ENCODE peak calls at places on chromosome 10, in seven cellular contexts. N is OCI-LY7; K is tibial nerve; H is tibial artery; S is CD8-positive, alpha-beta T cell; O is AG09309; F is kidney. W is an unnamed sample.

GRCh38 chr10:29377333-29377961 is 88.6 kb downstream of the LYZL1 start:
- DNase-seq in F (no peak), O (no peak), S (no peak), N (peak; percentile 29), H (no peak), K (no peak), W (peak; percentile 27)

GRCh38 chr10:5446390-5446926 is 34.1 kb downstream of the NET1 start:
- DNase-seq in N (peak; percentile 87), S (peak; percentile 69), H (peak; percentile 98), F (peak; percentile 96), O (peak; percentile 55), K (peak; percentile 95), W (peak; percentile 74)

GRCh38 chr10:84391326-84391725 is 62.9 kb downstream of the CCSER2 start:
- DNase-seq in N (no peak), F (no peak), K (no peak), O (no peak), H (no peak), S (no peak), W (no peak)

GRCh38 chr10:84727398-84727797 is 399.0 kb downstream of the CCSER2 start:
- DNase-seq in H (no peak), S (no peak), N (no peak), O (no peak), F (peak; percentile 54), K (no peak), W (no peak)

GRCh38 chr10:96714031-96714590 is 6.2 kb downstream of the PIK3AP1 start:
- DNase-seq in K (no peak), F (no peak), O (peak; percentile 4), S (no peak), H (no peak), N (no peak), W (no peak)

GRCh38 chr10:24822557-24822956 is 98.9 kb upstream of the ARHGAP21 start:
- DNase-seq in N (no peak), O (no peak), K (no peak), H (no peak), S (no peak), F (no peak), W (peak; percentile 45)

GRCh38 chr10:70505908-70506307 is 27.3 kb downstream of the PALD1 start:
- DNase-seq in S (no peak), H (no peak), K (no peak), O (no peak), F (no peak), N (no peak), W (no peak)

GRCh38 chr10:58335306-58336005 is 650 bp downstream of the UBE2D1 start:
- DNase-seq in S (no peak), O (no peak), H (peak; percentile 66), K (no peak), N (no peak), F (no peak), W (peak; percentile 25)

GRCh38 chr10:126175586-126176258 is 212.6 kb downstream of the ADAM12 start:
- DNase-seq in K (no peak), F (no peak), H (no peak), S (no peak), O (no peak), N (no peak), W (no peak)

GRCh38 chr10:124492266-124492665 is 30.6 kb downstream of the LHPP start:
- DNase-seq in S (no peak), H (no peak), F (peak; percentile 14), O (no peak), N (no peak), K (no peak), W (no peak)

GRCh38 chr10:50622497-50623298 is 1.1 kb downstream of the SGMS1 start:
- DNase-seq in K (no peak), O (no peak), N (peak; percentile 52), S (peak; percentile 8), F (peak; percentile 87), H (peak; percentile 73), W (no peak)

GRCh38 chr10:71575446-71575845 is 144.1 kb downstream of the C10orf105 start:
- DNase-seq in S (no peak), O (no peak), H (no peak), F (peak; percentile 53), K (no peak), N (no peak), W (no peak)

GRCh38 chr10:110344622-110345021 is 39.9 kb upstream of the SMNDC1 start:
- DNase-seq in F (no peak), S (no peak), H (no peak), O (no peak), K (no peak), N (no peak), W (no peak)

GRCh38 chr10:128059266-128059850 is 66.9 kb downstream of the MKI67 start:
- DNase-seq in K (no peak), O (no peak), N (no peak), S (no peak), F (peak; percentile 68), H (peak; percentile 61), W (no peak)

GRCh38 chr10:79354141-79354540 is 6.9 kb downstream of the PPIF start:
- DNase-seq in F (no peak), H (no peak), O (no peak), S (no peak), N (no peak), K (no peak), W (no peak)

GRCh38 chr10:86224354-86225097 is 142.1 kb downstream of the GRID1 start:
- DNase-seq in N (no peak), K (no peak), S (no peak), O (no peak), F (peak; percentile 26), H (no peak), W (no peak)

GRCh38 chr10:77233466-77233865 is 404.1 kb downstream of the KCNMA1 start:
- DNase-seq in F (no peak), O (no peak), K (no peak), H (no peak), N (no peak), S (no peak), W (no peak)

GRCh38 chr10:78066728-78067430 is 33.2 kb downstream of the RPS24 start:
- DNase-seq in O (no peak), F (peak; percentile 54), S (no peak), H (no peak), K (no peak), N (no peak), W (no peak)

GRCh38 chr10:13056461-13057077 is 43.4 kb upstream of the OPTN start:
- DNase-seq in O (no peak), H (no peak), N (no peak), K (no peak), F (no peak), S (no peak), W (no peak)

GRCh38 chr10:15088428-15089261 is at the start of gene ACBD7:
- DNase-seq in S (peak; percentile 73), H (peak; percentile 83), N (peak; percentile 91), F (peak; percentile 91), O (no peak), K (peak; percentile 54), W (peak; percentile 85)

DNA sequence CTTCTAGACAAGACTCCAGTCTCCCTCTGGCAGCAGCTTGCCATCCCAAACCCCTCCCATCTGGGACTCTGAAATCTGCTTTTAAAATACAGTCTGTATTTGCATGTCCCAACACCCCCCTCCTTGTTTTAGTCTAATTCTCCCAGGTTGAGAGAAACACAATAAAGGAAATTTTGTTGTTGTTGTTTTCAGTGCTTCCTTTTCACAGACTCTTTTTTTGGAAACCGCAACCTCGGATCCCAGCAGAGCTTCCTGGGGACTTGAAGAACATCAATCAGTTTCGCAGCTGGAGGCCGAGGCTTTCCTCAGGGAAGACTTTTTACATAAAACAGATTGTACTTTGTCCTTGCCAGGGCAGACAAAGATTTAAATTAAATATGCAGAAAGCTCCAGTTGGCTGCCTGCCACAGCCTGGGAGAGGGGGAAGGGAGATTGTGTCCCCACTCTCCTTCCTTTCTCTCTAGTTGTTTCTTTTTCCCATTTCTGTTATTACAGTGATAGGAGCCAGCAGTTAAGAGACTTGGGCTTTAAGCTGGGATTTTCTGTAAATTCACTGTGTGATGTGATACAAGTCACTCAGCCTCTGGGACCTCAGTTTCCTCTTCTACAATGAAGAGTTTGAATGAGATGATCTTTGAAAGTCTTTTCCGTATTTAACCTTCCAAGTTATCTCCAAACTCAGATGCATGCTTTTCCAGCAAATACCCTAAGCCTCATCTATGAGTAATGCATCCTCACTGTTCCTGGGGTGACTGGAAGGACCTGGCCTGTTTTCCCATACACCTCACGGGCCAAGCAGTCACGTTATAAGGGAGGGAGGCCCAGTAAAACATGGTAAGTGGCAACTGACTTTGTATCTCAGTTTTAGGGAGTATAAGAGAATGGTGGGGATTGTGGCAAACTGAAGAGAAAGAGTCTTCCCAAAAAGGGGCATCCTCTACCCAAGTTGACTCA is 192.3 kb downstream of the REEP3 start:
- DNase-seq in F (peak; percentile 93), H (no peak), K (peak; percentile 35), O (no peak), N (no peak), S (no peak), W (no peak)
- H3K4me3 ChIP-seq in F (peak overlapping the region; percentile 4), H (no peak overlapping the region), K (no peak overlapping the region), O (no peak overlapping the region), N (no peak overlapping the region), S (no peak overlapping the region), W (no peak overlapping the region)

GRCh38 chr10:32207544-32207943 is 139.4 kb downstream of the EPC1 start:
- DNase-seq in K (no peak), S (peak; percentile 41), F (no peak), O (no peak), H (no peak), N (peak; percentile 48), W (peak; percentile 67)

GRCh38 chr10:32210306-32211045 is 136.5 kb downstream of the EPC1 start:
- DNase-seq in H (no peak), K (no peak), O (peak; percentile 33), S (no peak), F (no peak), N (peak; percentile 34), W (peak; percentile 55)

GRCh38 chr10:32205666-32206065 is 141.3 kb downstream of the EPC1 start:
- DNase-seq in K (no peak), F (no peak), O (no peak), H (no peak), N (no peak), S (no peak), W (no peak)

GRCh38 chr10:32211046-32211363 is 136.0 kb downstream of the EPC1 start:
- DNase-seq in F (no peak), K (no peak), O (no peak), N (no peak), S (no peak), H (no peak), W (no peak)
- TF ChIP-seq CTCF in F (no peak), K (no peak), O (no peak), N (peak; percentile 0), S (no peak), H (no peak), W (no peak)

GRCh38 chr10:22677333-22677732 is 37.0 kb downstream of the PIP4K2A start:
- DNase-seq in H (no peak), S (no peak), O (no peak), F (no peak), N (no peak), K (no peak), W (no peak)
- H3K4me3 ChIP-seq in H (no peak overlapping the region), S (no peak overlapping the region), O (no peak overlapping the region), F (no peak overlapping the region), N (no peak overlapping the region), K (no peak overlapping the region), W (no peak overlapping the region)

GRCh38 chr10:65358565-65358964 is 1567.3 kb upstream of the LRRTM3 start:
- DNase-seq in H (no peak), F (no peak), K (no peak), S (no peak), N (no peak), O (no peak), W (peak; percentile 18)
- TF ChIP-seq CTCF in H (no peak), F (no peak), K (no peak), S (no peak), N (peak; percentile 28), O (no peak), W (peak; percentile 32)

W was measured in GM12865.